ENCODE peak calls at places on chromosomes 13 and 19, in nine cellular contexts. Y is upper lobe of left lung, J is testis, A is breast epithelium, C is IMR-90, Q is suprapubic skin, G is uterus, B is tibial nerve, R is prostate gland. T is an unnamed sample.

GRCh38 chr13:45292176-45292575 is 48.8 kb downstream of the TPT1 start:
- DNase-seq in Y (no peak), J (no peak), A (no peak), C (no peak), Q (no peak), G (no peak), B (no peak), R (no peak), T (no peak)

GRCh38 chr13:37386276-37386675 is 212.3 kb downstream of the POSTN start:
- DNase-seq in Y (no peak), J (no peak), A (no peak), C (peak; percentile 56), Q (no peak), G (no peak), B (no peak), R (no peak), T (no peak)

GRCh38 chr19:33399081-33399744 is 25.7 kb downstream of the CEBPG start:
- DNase-seq in Y (peak; percentile 60), J (no peak), A (no peak), C (no peak), Q (no peak), G (no peak), B (no peak), R (no peak), T (no peak)

GRCh38 chr19:6737873-6738725 is 719 bp upstream of the GPR108 start:
- DNase-seq in Y (no peak), J (peak; percentile 99), A (peak; percentile 82), C (peak; percentile 80), Q (peak; percentile 96), G (peak; percentile 99), B (peak; percentile 96), R (peak; percentile 100), T (peak; percentile 92)

GRCh38 chr19:3722443-3723109 is 14.4 kb downstream of the TJP3 start:
- DNase-seq in Y (peak; percentile 68), J (no peak), A (no peak), C (no peak), Q (no peak), G (no peak), B (no peak), R (peak; percentile 31), T (no peak)

GRCh38 chr13:114315074-114315785 is 927 bp downstream of the CHAMP1 start:
- DNase-seq in Y (no peak), J (no peak), A (no peak), C (no peak), Q (no peak), G (no peak), B (no peak), R (no peak), T (no peak)

GRCh38 chr19:47445937-47446402 is 25.7 kb downstream of the SLC8A2 start:
- DNase-seq in Y (peak; percentile 84), J (peak; percentile 87), A (no peak), C (no peak), Q (no peak), G (peak; percentile 82), B (no peak), R (peak; percentile 44), T (no peak)

GRCh38 chr13:23984541-23984940 is 87.2 kb upstream of the C1QTNF9B start:
- DNase-seq in Y (no peak), J (no peak), A (peak; percentile 83), C (no peak), Q (no peak), G (peak; percentile 35), B (no peak), R (peak; percentile 89), T (no peak)

GRCh38 chr13:51230473-51231105 is 8.4 kb downstream of the FAM124A start:
- DNase-seq in Y (no peak), J (peak; percentile 85), A (peak; percentile 28), C (peak; percentile 7), Q (no peak), G (peak; percentile 86), B (peak; percentile 31), R (peak; percentile 27), T (no peak)

GRCh38 chr19:13839938-13840750 is 36.8 kb upstream of the NANOS3 start:
- DNase-seq in Y (peak; percentile 90), J (no peak), A (peak; percentile 71), C (peak; percentile 51), Q (peak; percentile 88), G (peak; percentile 62), B (no peak), R (no peak), T (peak; percentile 73)

GRCh38 chr13:75693227-75693626 is 57.1 kb downstream of the LMO7 start:
- DNase-seq in Y (no peak), J (no peak), A (no peak), C (no peak), Q (no peak), G (no peak), B (no peak), R (no peak), T (no peak)

GRCh38 chr19:11963566-11964355 is 1.1 kb upstream of the ZNF763 start:
- DNase-seq in Y (peak; percentile 83), J (peak; percentile 89), A (peak; percentile 51), C (peak; percentile 61), Q (peak; percentile 89), G (peak; percentile 79), B (peak; percentile 71), R (peak; percentile 39), T (peak; percentile 53)

GRCh38 chr13:107367258-107367657 is 799.3 kb upstream of the ARGLU1 start:
- DNase-seq in Y (peak; percentile 7), J (no peak), A (no peak), C (peak; percentile 58), Q (no peak), G (no peak), B (no peak), R (no peak), T (no peak)

GRCh38 chr19:38318595-38319142 is 976 bp upstream of the KCNK6 start:
- DNase-seq in Y (no peak), J (no peak), A (no peak), C (no peak), Q (no peak), G (peak; percentile 33), B (no peak), R (peak; percentile 83), T (no peak)

GRCh38 chr19:10478476-10478875 is 24.7 kb downstream of the KEAP1 start:
- DNase-seq in Y (no peak), J (no peak), A (no peak), C (peak; percentile 36), Q (no peak), G (no peak), B (no peak), R (no peak), T (no peak)

GRCh38 chr19:18833849-18834643 is 2.3 kb downstream of the UPF1 start:
- DNase-seq in Y (no peak), J (no peak), A (no peak), C (no peak), Q (no peak), G (no peak), B (no peak), R (peak; percentile 36), T (no peak)

GRCh38 chr19:55113570-55114039 is 3.8 kb downstream of the PPP1R12C start:
- DNase-seq in Y (peak; percentile 75), J (peak; percentile 93), A (peak; percentile 78), C (peak; percentile 92), Q (peak; percentile 90), G (peak; percentile 99), B (peak; percentile 90), R (peak; percentile 37), T (peak; percentile 73)

GRCh38 chr19:55354698-55355212 is at the start of gene COX6B2:
- DNase-seq in Y (peak; percentile 71), J (peak; percentile 41), A (no peak), C (no peak), Q (no peak), G (no peak), B (no peak), R (no peak), T (no peak)

GRCh38 chr19:47719047-47719885 is 6.0 kb downstream of the EHD2 start:
- DNase-seq in Y (peak; percentile 87), J (peak; percentile 86), A (peak; percentile 84), C (peak; percentile 99), Q (peak; percentile 95), G (peak; percentile 95), B (peak; percentile 77), R (peak; percentile 76), T (peak; percentile 64)

GRCh38 chr13:51044023-51044665 is 66.9 kb downstream of the C13orf42 start:
- DNase-seq in Y (peak; percentile 15), J (no peak), A (no peak), C (no peak), Q (no peak), G (no peak), B (no peak), R (no peak), T (no peak)

GRCh38 chr19:28465317-28466086 is 747.4 kb downstream of the UQCRFS1 start:
- DNase-seq in Y (peak; percentile 31), J (no peak), A (no peak), C (no peak), Q (no peak), G (no peak), B (no peak), R (no peak), T (no peak)

GRCh38 chr13:110826861-110827672 is 87.8 kb downstream of the ANKRD10 start:
- DNase-seq in Y (no peak), J (peak; percentile 93), A (no peak), C (no peak), Q (no peak), G (no peak), B (no peak), R (no peak), T (no peak)
- TF ChIP-seq POLR2A in Y (no peak), J (no peak), A (no peak), C (no peak), Q (no peak), G (no peak), B (no peak), R (no peak), T (no peak)

GRCh38 chr19:2237051-2237868 is 636 bp downstream of the SF3A2 start:
- DNase-seq in Y (no peak), J (no peak), A (no peak), C (no peak), Q (no peak), G (no peak), B (no peak), R (no peak), T (no peak)
- H3K4me1 ChIP-seq in Y (peaks cover 65% of the 10 kb centered on the region), J (peaks cover 50% of the 10 kb centered on the region), A (peaks cover 37% of the 10 kb centered on the region), C (peaks cover 22% of the 10 kb centered on the region), Q (peaks cover 81% of the 10 kb centered on the region), G (peaks cover 46% of the 10 kb centered on the region), B (peaks cover 83% of the 10 kb centered on the region), R (peaks cover 29% of the 10 kb centered on the region), T (peaks cover 65% of the 10 kb centered on the region)

DNA sequence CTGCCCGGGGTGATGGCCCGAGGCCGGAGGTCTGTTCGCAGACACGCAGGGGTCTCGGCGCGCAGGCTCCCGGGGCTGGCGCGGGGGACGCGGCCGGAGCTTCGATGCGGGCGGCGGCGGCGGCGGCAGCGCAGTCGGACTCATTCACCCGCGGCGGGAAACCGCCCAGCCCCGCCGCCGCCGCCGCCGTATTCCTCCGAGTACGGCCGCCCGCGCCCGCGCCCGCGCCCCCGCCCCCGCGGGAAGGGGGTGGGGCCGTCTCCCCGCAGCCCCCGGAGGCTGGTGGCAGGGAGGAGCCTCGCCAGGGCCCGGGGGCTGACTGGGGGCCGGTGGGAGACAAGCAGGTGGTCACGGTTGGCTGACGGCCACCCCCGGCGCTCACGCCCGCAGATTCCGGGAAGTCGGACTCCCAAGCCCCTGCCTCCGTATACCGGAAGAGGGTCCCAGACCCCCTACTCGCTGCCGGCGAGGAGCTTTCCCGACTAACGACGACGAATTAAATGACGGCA is at the start of gene C2CD4C:
- DNase-seq in Y (peak; percentile 91), J (no peak), A (no peak), C (no peak), Q (peak; percentile 49), G (no peak), B (peak; percentile 10), R (no peak), T (no peak)
- H3K4me3 ChIP-seq in Y (peak within 1 kb of the TSS; percentile 38), J (peak within 1 kb of the TSS; percentile 48), A (peak within 1 kb of the TSS; percentile 70), C (peak within 1 kb of the TSS; percentile 30), Q (peak within 1 kb of the TSS; percentile 51), G (peak within 1 kb of the TSS; percentile 38), B (peak within 1 kb of the TSS; percentile 25), R (peak within 1 kb of the TSS; percentile 33), T (peak within 1 kb of the TSS; percentile 54)

GRCh38 chr13:93621966-93622365 is 395.4 kb downstream of the GPC6 start:
- DNase-seq in Y (no peak), J (no peak), A (no peak), C (no peak), Q (no peak), G (no peak), B (no peak), R (no peak), T (no peak)
- TF ChIP-seq POLR2A in Y (no peak), J (no peak), A (no peak), C (no peak), Q (no peak), G (no peak), B (no peak), R (no peak), T (no peak)